ENCODE peak calls at places on chromosome 5, in eight cellular contexts. U is lower lobe of right lung, Y is mammary epithelial cell, P is neural progenitor cell, F is dorsolateral prefrontal cortex, H is endothelial cell of umbilical vein, E is brain microvascular endothelial cell, X is body of pancreas. V is an unnamed sample.

GRCh38 chr5:65812648-65813047 is 90.6 kb downstream of the NLN start:
- DNase-seq in U (no peak), Y (peak), P (no peak), F (no peak), H (no peak), E (no peak), X (no peak), V (no peak)

GRCh38 chr5:151925396-151925750 is 722 bp upstream of the GLRA1 start:
- DNase-seq in U (no peak), Y (no peak), P (no peak), F (no peak), H (no peak), E (no peak), X (peak), V (no peak)

GRCh38 chr5:139492700-139493192 is 10.2 kb upstream of the STING1 start:
- DNase-seq in U (no peak), Y (peak), P (no peak), F (no peak), H (peak), E (peak), X (no peak), V (no peak)

GRCh38 chr5:130017173-130017572 is 112.9 kb downstream of the CHSY3 start:
- DNase-seq in U (no peak), Y (no peak), P (no peak), F (no peak), H (no peak), E (no peak), X (no peak), V (no peak)

GRCh38 chr5:60960591-60960990 is 15.6 kb downstream of the NDUFAF2 start:
- DNase-seq in U (no peak), Y (no peak), P (peak), F (no peak), H (peak), E (peak), X (no peak), V (no peak)

GRCh38 chr5:9401786-9402472 is 143.9 kb downstream of the SEMA5A start:
- DNase-seq in U (no peak), Y (peak), P (no peak), F (no peak), H (no peak), E (no peak), X (no peak), V (no peak)

GRCh38 chr5:15021286-15022046 is 149.9 kb upstream of the ANKH start:
- DNase-seq in U (no peak), Y (no peak), P (no peak), F (no peak), H (no peak), E (peak), X (no peak), V (peak)

GRCh38 chr5:10645671-10646070 is 81.8 kb downstream of the ANKRD33B start:
- DNase-seq in U (no peak), Y (no peak), P (no peak), F (no peak), H (no peak), E (no peak), X (no peak), V (no peak)

GRCh38 chr5:79702606-79703380 is 13.2 kb downstream of the CMYA5 start:
- DNase-seq in U (no peak), Y (peak), P (peak), F (no peak), H (peak), E (no peak), X (peak), V (no peak)

GRCh38 chr5:112338681-112339337 is 80.3 kb downstream of the EPB41L4A start:
- DNase-seq in U (no peak), Y (peak), P (no peak), F (no peak), H (peak), E (peak), X (peak), V (no peak)

GRCh38 chr5:124628721-124629596 is 117.5 kb downstream of the ZNF608 start:
- DNase-seq in U (no peak), Y (peak), P (no peak), F (no peak), H (no peak), E (peak), X (no peak), V (peak)

GRCh38 chr5:36820900-36821299 is 55.7 kb upstream of the NIPBL start:
- DNase-seq in U (no peak), Y (no peak), P (no peak), F (no peak), H (no peak), E (no peak), X (no peak), V (no peak)

GRCh38 chr5:164013077-164013670 is 507.8 kb downstream of the MAT2B start:
- DNase-seq in U (no peak), Y (peak), P (peak), F (peak), H (peak), E (peak), X (peak), V (peak)

GRCh38 chr5:139183502-139183901 is 14.7 kb downstream of the SIL1 start:
- DNase-seq in U (no peak), Y (no peak), P (no peak), F (no peak), H (no peak), E (no peak), X (peak), V (no peak)

GRCh38 chr5:103573411-103573810 is 10.8 kb upstream of the NUDT12 start:
- DNase-seq in U (no peak), Y (no peak), P (no peak), F (no peak), H (no peak), E (no peak), X (no peak), V (no peak)

GRCh38 chr5:5344606-5345005 is 77.9 kb upstream of the ICE1 start:
- DNase-seq in U (no peak), Y (no peak), P (no peak), F (no peak), H (no peak), E (no peak), X (no peak), V (no peak)

GRCh38 chr5:66987126-66987525 is 209.5 kb downstream of the CD180 start:
- DNase-seq in U (no peak), Y (no peak), P (no peak), F (no peak), H (no peak), E (peak), X (no peak), V (no peak)

GRCh38 chr5:86968311-86968753 is 299.4 kb upstream of the RASA1 start:
- DNase-seq in U (no peak), Y (peak), P (peak), F (no peak), H (peak), E (peak), X (peak), V (peak)

GRCh38 chr5:3310551-3311340 is 284.9 kb upstream of the IRX1 start:
- DNase-seq in U (no peak), Y (peak), P (peak), F (peak), H (no peak), E (no peak), X (peak), V (no peak)

GRCh38 chr5:76404694-76405306 is 1.7 kb downstream of the IQGAP2 start:
- DNase-seq in U (no peak), Y (no peak), P (no peak), F (no peak), H (no peak), E (no peak), X (no peak), V (no peak)

GRCh38 chr5:132215329-132215728 is 12.3 kb downstream of the P4HA2 start:
- DNase-seq in U (peak), Y (peak), P (no peak), F (peak), H (peak), E (peak), X (peak), V (peak)

GRCh38 chr5:135240781-135241360 is 158.2 kb downstream of the MACROH2A1 start:
- DNase-seq in U (no peak), Y (no peak), P (no peak), F (no peak), H (no peak), E (no peak), X (no peak), V (no peak)

GRCh38 chr5:42759456-42759855 is 2.8 kb downstream of the CCDC152 start:
- DNase-seq in U (no peak), Y (peak), P (no peak), F (no peak), H (no peak), E (peak), X (no peak), V (no peak)

GRCh38 chr5:172035039-172035438 is 28.6 kb upstream of the FBXW11 start:
- DNase-seq in U (no peak), Y (peak), P (no peak), F (no peak), H (no peak), E (no peak), X (no peak), V (no peak)

GRCh38 chr5:43711496-43711895 is 108.5 kb downstream of the NNT start:
- DNase-seq in U (no peak), Y (peak), P (no peak), F (no peak), H (no peak), E (peak), X (no peak), V (no peak)

GRCh38 chr5:51384281-51384840 is 1.1 kb downstream of the ISL1 start:
- DNase-seq in U (no peak), Y (no peak), P (no peak), F (no peak), H (peak), E (no peak), X (no peak), V (no peak)

GRCh38 chr5:173196133-173196952 is 38.7 kb downstream of the NKX2-5 start:
- DNase-seq in U (no peak), Y (no peak), P (no peak), F (no peak), H (no peak), E (no peak), X (no peak), V (no peak)

GRCh38 chr5:125409496-125410351 is 663.3 kb upstream of the ZNF608 start:
- DNase-seq in U (no peak), Y (no peak), P (peak), F (no peak), H (peak), E (no peak), X (no peak), V (no peak)

GRCh38 chr5:141557681-141558136 is 61.1 kb downstream of the DIAPH1 start:
- DNase-seq in U (peak), Y (peak), P (peak), F (peak), H (peak), E (peak), X (peak), V (peak)
- H3K27ac ChIP-seq in U (peak), Y (peak), P (peak), F (peak), H (peak), E (peak), X (peak), V (peak)

GRCh38 chr5:34007675-34008600 is at the start of gene AMACR:
- DNase-seq in U (peak), Y (peak), P (peak), F (peak), H (peak), E (peak), X (peak), V (peak)
- TF ChIP-seq CTCF in U (peak), Y (no peak), P (no peak), F (no peak), H (peak), E (no peak), X (no peak), V (peak)

GRCh38 chr5:73233461-73234151 is 60.6 kb downstream of the TMEM174 start:
- DNase-seq in U (no peak), Y (no peak), P (peak), F (no peak), H (peak), E (no peak), X (peak), V (no peak)
- H3K4me3 ChIP-seq in U (peak), Y (no peak), P (peak), F (peak), H (no peak), E (peak), X (no peak), V (no peak)

DNA sequence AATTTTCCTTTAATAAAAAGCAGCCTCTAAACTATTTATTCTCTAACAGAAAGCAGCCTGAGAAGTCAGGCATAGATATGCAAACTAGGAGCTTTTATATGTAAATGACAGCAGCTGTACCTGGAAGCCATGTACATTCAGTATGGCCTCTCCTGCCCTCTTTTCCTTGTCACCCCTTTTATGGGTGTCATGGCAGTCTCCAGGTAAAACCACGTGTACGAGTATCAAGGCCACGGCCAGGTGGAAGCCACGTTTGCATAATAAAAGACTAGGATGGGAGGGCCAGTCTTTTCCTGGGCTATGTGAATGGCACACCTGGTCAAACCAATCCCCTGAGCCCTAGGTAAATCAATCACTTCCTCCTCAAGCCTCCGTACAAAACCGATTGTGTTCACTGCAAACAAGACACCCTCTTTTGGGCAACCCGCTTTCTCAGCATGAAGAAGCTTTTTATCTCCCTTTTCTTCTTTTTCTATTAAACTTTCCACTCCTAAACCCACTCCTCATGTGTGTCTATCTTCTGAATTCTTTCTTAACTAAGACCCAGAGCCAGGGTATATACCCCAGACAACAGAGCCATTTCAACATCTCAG is 419.5 kb upstream of the CTNND2 start:
- DNase-seq in U (no peak), Y (no peak), P (no peak), F (no peak), H (no peak), E (no peak), X (no peak), V (no peak)
- H3K27ac ChIP-seq in U (no peak), Y (no peak), P (no peak), F (no peak), H (no peak), E (no peak), X (no peak), V (no peak)